ENCODE peak calls at places on chromosomes 6 and 20, in nine cellular contexts. I, E, N, C, K, D, W, X and M are unnamed samples. For H3K4me1, the result is how much of the 10 kb centered on the place peaks cover.

GRCh38 chr20:32535953-32536823 is 48.9 kb downstream of the NOL4L start:
- DNase-seq in X (peak), W (no peak), N (peak), E (peak), C (peak), I (no peak), D (peak), K (peak), M (peak)

GRCh38 chr6:5412663-5413062 is 151.3 kb downstream of the FARS2 start:
- DNase-seq in W (no peak), K (no peak), C (no peak), D (no peak), E (no peak), N (no peak), I (no peak), X (no peak), M (no peak)

GRCh38 chr20:47691632-47692031 is 93.6 kb downstream of the SULF2 start:
- DNase-seq in K (no peak), E (no peak), I (no peak), W (no peak), D (no peak), X (no peak), C (peak), N (no peak), M (no peak)

GRCh38 chr6:130233332-130233731 is 10.6 kb upstream of the SAMD3 start:
- DNase-seq in I (no peak), X (no peak), D (no peak), E (no peak), W (no peak), C (peak), K (no peak), N (no peak), M (no peak)

GRCh38 chr6:69914015-69914485 is 47.7 kb downstream of the COL19A1 start:
- DNase-seq in N (no peak), K (no peak), D (no peak), E (peak), X (no peak), C (peak), W (no peak), I (no peak), M (no peak)

GRCh38 chr20:35673884-35674283 is 9.2 kb upstream of the CPNE1 start:
- DNase-seq in I (no peak), C (no peak), N (no peak), D (no peak), W (peak), E (no peak), X (no peak), K (no peak), M (no peak)

GRCh38 chr6:34305497-34305896 is 56.7 kb upstream of the SMIM29 start:
- DNase-seq in X (no peak), E (no peak), K (no peak), I (no peak), N (no peak), C (no peak), W (no peak), D (no peak), M (no peak)

GRCh38 chr20:42093542-42094440 is 475.6 kb upstream of the CHD6 start:
- DNase-seq in D (no peak), K (no peak), E (no peak), C (no peak), W (no peak), X (no peak), I (no peak), N (no peak), M (no peak)

GRCh38 chr20:37524859-37525708 is 2.6 kb downstream of the BLCAP start:
- DNase-seq in W (no peak), E (peak), K (no peak), N (peak), X (no peak), I (peak), C (peak), D (peak), M (no peak)

GRCh38 chr6:128173290-128173689 is 272.4 kb upstream of the THEMIS start:
- DNase-seq in N (no peak), W (no peak), C (peak), E (no peak), I (no peak), X (no peak), K (no peak), D (no peak), M (no peak)

GRCh38 chr6:33375143-33375649 is 16.4 kb upstream of the KIFC1 start:
- DNase-seq in N (peak), C (peak), D (no peak), E (no peak), K (peak), X (no peak), I (peak), W (peak), M (no peak)

GRCh38 chr20:49697071-49697470 is 16.6 kb downstream of the B4GALT5 start:
- DNase-seq in W (no peak), E (no peak), D (no peak), C (no peak), N (peak), K (no peak), I (peak), X (no peak), M (no peak)

GRCh38 chr6:21227486-21227885 is 366.1 kb upstream of the SOX4 start:
- DNase-seq in N (no peak), K (no peak), X (no peak), E (no peak), C (peak), I (no peak), D (no peak), W (no peak), M (no peak)

GRCh38 chr20:45157977-45158376 is 16.7 kb upstream of the PI3 start:
- DNase-seq in K (no peak), D (no peak), X (no peak), W (no peak), C (peak), I (no peak), N (peak), E (no peak), M (no peak)

GRCh38 chr6:4575724-4576123 is 200.5 kb upstream of the CDYL start:
- DNase-seq in N (no peak), K (no peak), X (no peak), I (no peak), W (no peak), D (no peak), E (no peak), C (peak), M (no peak)

GRCh38 chr6:137536104-137536773 is 42.0 kb upstream of the OLIG3 start:
- DNase-seq in N (no peak), X (no peak), D (no peak), C (no peak), W (no peak), I (no peak), K (no peak), E (no peak), M (peak)

GRCh38 chr20:63502671-63503172 is 3.8 kb upstream of the EEF1A2 start:
- DNase-seq in E (no peak), C (no peak), K (peak), I (no peak), W (no peak), N (no peak), X (no peak), D (no peak), M (no peak)

GRCh38 chr20:273884-274283 is 16.4 kb downstream of the DEFB132 start:
- DNase-seq in E (no peak), W (no peak), X (no peak), K (no peak), I (no peak), D (no peak), N (no peak), C (no peak), M (no peak)

GRCh38 chr6:159106627-159107241 is 61.9 kb upstream of the TAGAP start:
- DNase-seq in N (peak), X (peak), I (peak), D (peak), E (peak), K (peak), W (no peak), C (peak), M (peak)

DNA sequence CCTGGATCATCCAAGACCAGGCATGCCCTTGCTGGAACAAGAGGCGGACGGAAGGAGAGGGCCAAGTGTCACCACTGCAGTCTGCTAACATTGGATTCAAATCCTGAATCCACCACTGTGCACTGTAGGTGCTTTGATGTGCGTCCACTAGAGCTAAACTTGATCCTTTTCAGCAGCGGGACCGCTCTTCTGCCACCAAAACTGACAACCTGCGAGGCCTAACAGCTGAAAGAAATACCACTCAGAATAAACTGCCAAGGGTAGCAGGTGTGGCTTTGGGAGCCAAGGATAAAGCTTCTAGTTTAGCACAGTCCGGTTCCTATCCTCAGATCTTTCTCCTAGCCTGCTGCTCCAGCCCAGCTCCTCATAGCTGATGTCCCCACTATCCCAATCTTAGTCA is 108.0 kb downstream of the ATXN1 start:
- DNase-seq in N (no peak), D (no peak), E (no peak), I (no peak), W (no peak), C (no peak), K (no peak), X (no peak), M (no peak)
- H3K4me1 ChIP-seq in N (under half), D (under half), E (under half), I (under half), W (under half), C (under half), K (under half), X (under half), M (half or more)

DNA sequence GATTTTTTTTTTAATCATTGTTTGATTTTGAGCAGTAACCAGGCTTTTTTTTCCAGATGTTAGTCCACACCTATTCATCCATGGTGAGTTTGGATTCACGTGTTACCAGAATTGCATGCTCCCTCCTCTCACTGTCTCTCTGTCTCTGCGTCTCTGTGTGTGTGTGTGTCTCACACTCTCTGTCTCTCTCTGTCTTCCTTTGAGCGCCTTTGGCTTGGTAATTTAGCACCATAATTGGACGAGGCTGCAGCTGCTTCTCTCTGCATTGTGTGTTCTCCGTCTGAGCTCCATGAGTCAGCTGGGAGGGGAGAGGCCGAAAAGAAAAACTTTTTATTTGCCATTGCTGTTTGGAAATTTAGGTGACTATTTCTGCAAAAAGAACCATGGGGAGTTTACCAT is 3.4 kb downstream of the TFAP2B start:
- DNase-seq in W (no peak), I (no peak), K (no peak), X (no peak), C (no peak), N (no peak), E (no peak), D (no peak), M (no peak)
- H3K27ac ChIP-seq in W (no peak), I (peak), K (no peak), X (no peak), C (no peak), N (no peak), E (peak), D (no peak), M (no peak)

GRCh38 chr6:121748376-121748775 is 312.9 kb downstream of the GJA1 start:
- DNase-seq in N (no peak), I (no peak), W (no peak), X (no peak), C (peak), D (no peak), E (no peak), K (no peak), M (no peak)
- H3K4me1 ChIP-seq in N (under half), I (under half), W (under half), X (under half), C (under half), D (under half), E (under half), K (under half), M (under half)

DNA sequence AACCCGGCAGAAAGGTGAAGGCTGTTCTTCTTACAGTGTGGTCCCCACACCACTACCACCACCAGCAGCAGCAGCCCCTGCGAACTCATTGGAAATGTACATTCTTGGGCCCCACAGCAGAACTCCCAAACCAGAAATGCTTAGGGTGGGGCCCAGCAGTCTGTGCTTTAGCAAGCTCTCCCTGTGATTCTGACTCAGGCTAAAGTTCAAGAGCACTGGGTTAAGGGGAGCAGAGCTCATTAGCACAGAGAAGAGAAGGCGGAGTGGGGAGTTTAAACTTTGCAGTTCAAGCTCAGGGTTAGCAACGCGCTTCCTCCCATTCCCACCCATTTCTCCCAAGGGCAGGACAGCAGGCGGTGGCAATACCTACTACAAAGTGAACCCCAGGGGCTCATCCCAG is 237.8 kb downstream of the QKI start:
- DNase-seq in N (no peak), W (no peak), X (no peak), E (no peak), K (no peak), D (no peak), C (no peak), I (no peak), M (no peak)
- H3K27ac ChIP-seq in N (no peak), W (no peak), X (no peak), E (no peak), K (no peak), D (no peak), C (no peak), I (no peak), M (no peak)

DNA sequence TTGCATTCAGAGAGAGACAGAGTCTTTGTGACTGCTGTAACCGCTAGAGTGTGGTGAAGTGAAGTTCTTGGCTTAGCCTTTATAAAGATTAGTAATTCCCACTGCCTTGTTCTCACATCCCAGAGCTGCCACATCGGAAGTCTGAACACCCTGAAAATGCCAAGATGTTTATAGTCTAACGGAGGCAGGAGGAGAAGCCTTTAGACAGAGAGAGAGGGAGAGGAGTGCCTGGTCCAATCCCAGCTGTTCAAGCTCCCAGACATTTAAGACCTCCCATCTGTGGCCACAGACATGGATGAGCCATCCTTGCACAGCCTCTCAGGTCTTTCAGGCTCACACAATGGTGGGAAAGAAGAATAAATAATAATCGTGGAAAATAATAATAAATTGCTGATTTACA is 1422.8 kb upstream of the EYS start:
- DNase-seq in N (no peak), E (no peak), W (no peak), D (no peak), I (no peak), K (no peak), X (no peak), C (no peak), M (no peak)
- H3K4me1 ChIP-seq in N (under half), E (under half), W (under half), D (under half), I (under half), K (under half), X (under half), C (under half), M (under half)